ENCODE peak calls at places on chromosomes 5 and 9, in six cellular contexts. D is lower lobe of right lung; S is neural progenitor cell; L is CD4-positive, alpha-beta memory T cell; Y is endodermal cell; H is stomach. U is an unnamed sample.

GRCh38 chr5:61563401-61563800 is 231.3 kb downstream of the ZSWIM6 start:
- DNase-seq in D (no peak), H (peak), Y (no peak), L (no peak), S (no peak), U (no peak)

GRCh38 chr5:7897014-7897600 is 28.2 kb downstream of the MTRR start:
- DNase-seq in Y (peak), L (peak), H (no peak), D (no peak), S (peak), U (no peak)

GRCh38 chr9:107906074-107906473 is 416.5 kb upstream of the KLF4 start:
- DNase-seq in Y (no peak), D (no peak), H (no peak), S (no peak), L (no peak), U (no peak)

GRCh38 chr5:1127991-1128785 is 16.3 kb upstream of the SLC12A7 start:
- DNase-seq in L (no peak), S (no peak), H (peak), D (no peak), Y (no peak), U (no peak)

GRCh38 chr5:63860379-63860778 is 101.9 kb downstream of the HTR1A start:
- DNase-seq in H (no peak), L (no peak), Y (no peak), D (no peak), S (no peak), U (no peak)

GRCh38 chr5:150022163-150022540 is 21.6 kb downstream of the HMGXB3 start:
- DNase-seq in S (no peak), D (no peak), Y (no peak), L (no peak), H (no peak), U (no peak)

GRCh38 chr9:114989600-114990410 is 59.4 kb upstream of the TNFSF8 start:
- DNase-seq in Y (no peak), H (no peak), L (peak), S (no peak), D (no peak), U (peak)

GRCh38 chr9:87567566-87567965 is 69.9 kb downstream of the DAPK1 start:
- DNase-seq in S (no peak), D (no peak), Y (no peak), L (no peak), H (no peak), U (no peak)

GRCh38 chr9:136551401-136552116 is 5.7 kb upstream of the NOTCH1 start:
- DNase-seq in D (no peak), S (peak), L (no peak), H (peak), Y (peak), U (peak)

GRCh38 chr5:142482207-142482606 is 157.4 kb upstream of the SPRY4 start:
- DNase-seq in H (no peak), S (no peak), L (no peak), D (no peak), Y (no peak), U (no peak)

GRCh38 chr5:163306421-163306820 is 131.0 kb upstream of the CCNG1 start:
- DNase-seq in D (no peak), L (no peak), Y (no peak), S (peak), H (no peak), U (no peak)

GRCh38 chr5:41747291-41747690 is 122.9 kb downstream of the OXCT1 start:
- DNase-seq in L (no peak), Y (no peak), H (no peak), D (no peak), S (no peak), U (no peak)

GRCh38 chr5:177494356-177495195 is 2.8 kb downstream of the PDLIM7 start:
- DNase-seq in L (no peak), H (peak), S (peak), Y (peak), D (peak), U (no peak)

GRCh38 chr5:177493795-177494355 is 3.5 kb downstream of the PDLIM7 start:
- DNase-seq in S (no peak), D (no peak), H (no peak), L (no peak), Y (no peak), U (no peak)

GRCh38 chr5:177497011-177497296 is 450 bp downstream of the PDLIM7 start:
- DNase-seq in H (no peak), D (no peak), S (no peak), L (no peak), Y (no peak), U (no peak)

GRCh38 chr5:177496111-177497010 is 1.0 kb downstream of the PDLIM7 start:
- DNase-seq in Y (peak), S (peak), L (no peak), H (peak), D (no peak), U (no peak)

GRCh38 chr5:177495243-177496060 is 2.0 kb downstream of the PDLIM7 start:
- DNase-seq in D (no peak), S (peak), Y (peak), H (peak), L (no peak), U (no peak)
- H3K4me3 ChIP-seq in D (peak), S (peak), Y (peak), H (peak), L (no peak), U (no peak)

GRCh38 chr9:127765418-127765817 is 13.0 kb downstream of the SH2D3C start:
- DNase-seq in L (no peak), S (no peak), Y (no peak), H (no peak), D (no peak), U (no peak)

GRCh38 chr9:127761061-127761460 is 17.4 kb downstream of the SH2D3C start:
- DNase-seq in S (no peak), D (no peak), H (no peak), Y (no peak), L (no peak), U (no peak)

GRCh38 chr9:127763918-127764384 is 14.5 kb downstream of the SH2D3C start:
- DNase-seq in H (peak), D (peak), S (peak), Y (peak), L (no peak), U (no peak)

GRCh38 chr9:127761491-127761904 is 17.0 kb downstream of the SH2D3C start:
- DNase-seq in S (peak), D (no peak), Y (peak), H (no peak), L (no peak), U (no peak)

DNA sequence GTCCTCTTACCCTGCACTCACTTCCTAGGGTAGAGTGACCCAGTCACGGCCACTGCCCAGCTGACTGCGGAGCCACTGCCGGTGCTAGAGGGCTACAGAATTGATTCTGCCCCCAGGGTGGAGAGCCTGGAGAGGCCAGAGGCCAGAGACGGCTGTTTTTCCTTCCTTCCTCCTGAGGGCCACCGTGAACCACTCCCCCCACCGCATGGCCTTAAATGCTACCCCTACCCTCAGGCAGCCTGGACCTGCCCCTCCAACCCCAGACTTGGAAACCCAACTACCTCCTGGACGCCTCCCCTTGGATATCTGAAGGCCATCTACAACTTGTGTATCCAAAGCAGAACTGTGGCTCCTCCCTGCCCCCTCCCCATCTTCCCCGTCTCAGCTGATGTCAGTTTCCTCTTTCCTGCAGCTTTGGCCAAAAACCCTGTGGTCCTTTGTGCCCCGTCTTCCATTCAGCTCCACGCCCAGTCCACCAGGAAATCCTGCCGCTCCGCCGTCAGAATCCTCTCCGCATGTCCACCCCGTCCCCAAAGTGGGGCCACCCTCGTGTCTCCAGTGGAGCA is 16.3 kb downstream of the SH2D3C start:
- DNase-seq in D (peak), Y (no peak), L (no peak), H (no peak), S (no peak), U (no peak)
- H3K4me3 ChIP-seq in D (peak), Y (no peak), L (no peak), H (no peak), S (no peak), U (no peak)

GRCh38 chr9:91100878-91101450 is 260.8 kb downstream of the AUH start:
- DNase-seq in H (no peak), L (no peak), Y (no peak), S (no peak), D (no peak), U (no peak)
- H3K4me3 ChIP-seq in H (no peak), L (no peak), Y (no peak), S (no peak), D (no peak), U (no peak)

GRCh38 chr5:139904566-139905400 is 109.2 kb downstream of the PSD2 start:
- DNase-seq in H (no peak), Y (peak), L (no peak), S (peak), D (no peak), U (no peak)
- H3K4me3 ChIP-seq in H (peak), Y (peak), L (no peak), S (peak), D (peak), U (no peak)

GRCh38 chr5:36949593-36949992 is 73.0 kb downstream of the NIPBL start:
- DNase-seq in L (no peak), D (no peak), S (no peak), Y (no peak), H (no peak), U (no peak)
- H3K4me3 ChIP-seq in L (no peak), D (no peak), S (no peak), Y (no peak), H (no peak), U (no peak)

GRCh38 chr9:94554439-94555331 is at the start of gene PCAT7:
- DNase-seq in L (no peak), Y (peak), D (peak), H (peak), S (peak), U (peak)
- H3K4me3 ChIP-seq in L (no peak), Y (peak), D (peak), H (peak), S (peak), U (no peak)